ENCODE peak calls at places on chromosomes 13 and 19, in five cellular contexts. One of them, this sample, is unnamed.

GRCh38 chr19:38173324-38174041 is 50.5 kb downstream of the DPF1 start:
- DNase-seq in GM12878: no peak
- DNase-seq in H1: no peak
- DNase-seq in cardiac fibroblast: no peak
- DNase-seq in MM.1S: no peak
- DNase-seq in this sample: no peak

GRCh38 chr19:907183-907853 is 5.7 kb downstream of the R3HDM4 start:
- DNase-seq in GM12878: no peak
- DNase-seq in cardiac fibroblast: no peak
- DNase-seq in H1: no peak
- DNase-seq in MM.1S: no peak
- DNase-seq in this sample: no peak

GRCh38 chr13:49877629-49878218 is 58.4 kb downstream of the SPRYD7 start:
- DNase-seq in H1: no peak
- DNase-seq in GM12878: no peak
- DNase-seq in cardiac fibroblast: peak; percentile 31
- DNase-seq in MM.1S: no peak
- DNase-seq in this sample: no peak

GRCh38 chr19:37218592-37218935 is 550 bp downstream of the ZNF383 start:
- DNase-seq in MM.1S: no peak
- DNase-seq in GM12878: peak; percentile 5
- DNase-seq in cardiac fibroblast: no peak
- DNase-seq in H1: no peak
- DNase-seq in this sample: no peak

GRCh38 chr13:46603165-46603603 is 50.2 kb downstream of the LRCH1 start:
- DNase-seq in GM12878: no peak
- DNase-seq in H1: no peak
- DNase-seq in cardiac fibroblast: peak; percentile 51
- DNase-seq in MM.1S: no peak
- DNase-seq in this sample: no peak

GRCh38 chr19:2282062-2282861 is at the start of gene PEAK3:
- DNase-seq in MM.1S: no peak
- DNase-seq in cardiac fibroblast: peak; percentile 31
- DNase-seq in H1: peak; percentile 79
- DNase-seq in GM12878: no peak
- DNase-seq in this sample: no peak

GRCh38 chr13:76783798-76784197 is 102.4 kb downstream of the KCTD12 start:
- DNase-seq in MM.1S: no peak
- DNase-seq in cardiac fibroblast: no peak
- DNase-seq in GM12878: no peak
- DNase-seq in H1: no peak
- DNase-seq in this sample: no peak

GRCh38 chr19:10155834-10156233 is 36.1 kb upstream of the EIF3G start:
- DNase-seq in cardiac fibroblast: peak; percentile 59
- DNase-seq in MM.1S: no peak
- DNase-seq in H1: no peak
- DNase-seq in GM12878: no peak
- DNase-seq in this sample: no peak

GRCh38 chr13:67299072-67299635 is 69.0 kb upstream of the PCDH9 start:
- DNase-seq in H1: no peak
- DNase-seq in GM12878: no peak
- DNase-seq in cardiac fibroblast: peak; percentile 98
- DNase-seq in MM.1S: no peak
- DNase-seq in this sample: no peak

GRCh38 chr13:72244788-72245187 is 377.8 kb upstream of the DACH1 start:
- DNase-seq in cardiac fibroblast: no peak
- DNase-seq in GM12878: no peak
- DNase-seq in H1: no peak
- DNase-seq in MM.1S: no peak
- DNase-seq in this sample: no peak

GRCh38 chr13:41610426-41610825 is 153.1 kb downstream of the RGCC start:
- DNase-seq in H1: no peak
- DNase-seq in GM12878: no peak
- DNase-seq in cardiac fibroblast: peak; percentile 99
- DNase-seq in MM.1S: no peak
- DNase-seq in this sample: no peak

GRCh38 chr19:52570005-52570861 is at the start of gene ZNF701:
- DNase-seq in MM.1S: peak; percentile 73
- DNase-seq in GM12878: peak; percentile 72
- DNase-seq in H1: peak; percentile 99
- DNase-seq in cardiac fibroblast: peak; percentile 94
- DNase-seq in this sample: peak; percentile 64

GRCh38 chr13:95229855-95230254 is 71.4 kb downstream of the ABCC4 start:
- DNase-seq in H1: no peak
- DNase-seq in MM.1S: no peak
- DNase-seq in GM12878: no peak
- DNase-seq in cardiac fibroblast: no peak
- DNase-seq in this sample: no peak
- H3K4me3 ChIP-seq in H1: no peak overlapping the region
- H3K4me3 ChIP-seq in MM.1S: no peak overlapping the region
- H3K4me3 ChIP-seq in GM12878: no peak overlapping the region
- H3K4me3 ChIP-seq in cardiac fibroblast: no peak overlapping the region
- H3K4me3 ChIP-seq in this sample: no peak overlapping the region

DNA sequence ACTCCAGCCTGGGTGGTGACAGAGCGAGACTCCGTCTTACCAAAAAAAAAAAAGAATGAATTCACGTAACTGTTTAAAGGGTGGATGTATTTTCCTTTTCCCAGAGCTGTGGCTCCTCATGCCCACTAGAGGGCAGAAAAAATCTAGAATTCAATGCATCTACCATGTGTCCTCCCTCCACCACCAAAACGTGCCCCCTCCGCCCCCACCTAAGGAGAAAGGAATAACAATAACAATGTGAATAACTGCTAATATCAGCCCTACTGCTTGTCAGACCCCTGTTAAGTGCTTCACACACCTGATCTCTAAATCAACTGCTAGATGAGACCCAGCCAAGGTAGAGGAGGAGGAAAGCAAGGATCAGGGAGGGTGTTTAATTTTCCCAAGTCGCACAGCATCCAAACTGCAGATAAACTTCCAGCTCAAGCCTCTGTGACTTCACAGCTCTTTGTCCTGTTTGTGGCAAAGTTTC is 20.2 kb upstream of the PNMA8B start:
- DNase-seq in H1: peak; percentile 49
- DNase-seq in MM.1S: peak; percentile 43
- DNase-seq in cardiac fibroblast: peak; percentile 61
- DNase-seq in GM12878: no peak
- DNase-seq in this sample: no peak
- TF ChIP-seq CTCF in H1: peak; percentile 59
- TF ChIP-seq CTCF in MM.1S: peak; percentile 60
- TF ChIP-seq CTCF in cardiac fibroblast: peak; percentile 71
- TF ChIP-seq CTCF in GM12878: peak; percentile 52
- TF ChIP-seq CTCF in this sample: peak; percentile 68

GRCh38 chr19:6374179-6374709 is 1.5 kb downstream of the PSPN start:
- DNase-seq in cardiac fibroblast: no peak
- DNase-seq in MM.1S: no peak
- DNase-seq in H1: no peak
- DNase-seq in GM12878: no peak
- DNase-seq in this sample: no peak
- H3K4me3 ChIP-seq in cardiac fibroblast: peak overlapping the region; percentile 55
- H3K4me3 ChIP-seq in MM.1S: no peak overlapping the region
- H3K4me3 ChIP-seq in H1: peak overlapping the region; percentile 26
- H3K4me3 ChIP-seq in GM12878: no peak overlapping the region
- H3K4me3 ChIP-seq in this sample: peak overlapping the region; percentile 58

GRCh38 chr13:48542581-48543341 is 9.9 kb upstream of the RCBTB2 start:
- DNase-seq in MM.1S: no peak
- DNase-seq in GM12878: no peak
- DNase-seq in H1: peak; percentile 49
- DNase-seq in cardiac fibroblast: peak; percentile 21
- DNase-seq in this sample: no peak
- TF ChIP-seq CTCF in MM.1S: no peak
- TF ChIP-seq CTCF in GM12878: no peak
- TF ChIP-seq CTCF in H1: no peak
- TF ChIP-seq CTCF in cardiac fibroblast: peak; percentile 5
- TF ChIP-seq CTCF in this sample: peak; percentile 10

This sample was measured in GM12864.